ENCODE peak calls at places on chromosomes 4 and X, in five cellular contexts. Y is T-helper 2 cell, X is foreskin keratinocyte, K is ovary, Q is HTR-8/SVneo. G is an unnamed sample.

GRCh38 chrX:71938371-71938770 is 27.7 kb downstream of the NHSL2 start:
- DNase-seq in K (no peak), X (no peak), Q (peak; percentile 62), Y (no peak), G (no peak)

GRCh38 chrX:71106427-71106826 is at the start of gene CXorf65:
- DNase-seq in K (no peak), X (no peak), Y (no peak), Q (no peak), G (peak; percentile 62)

GRCh38 chr4:130416228-130416627 is 1320.3 kb downstream of the C4orf33 start:
- DNase-seq in K (no peak), X (no peak), Q (no peak), Y (no peak), G (no peak)

GRCh38 chr4:41787931-41788330 is 39.4 kb upstream of the PHOX2B start:
- DNase-seq in X (no peak), Q (no peak), K (no peak), Y (no peak), G (no peak)

GRCh38 chr4:99463566-99463965 is 28.4 kb upstream of the ADH7 start:
- DNase-seq in Y (no peak), X (no peak), Q (no peak), K (no peak), G (no peak)

GRCh38 chr4:19026281-19026680 is 1004.7 kb upstream of the LCORL start:
- DNase-seq in K (no peak), X (no peak), Q (no peak), Y (no peak), G (no peak)

GRCh38 chrX:111353810-111354209 is 58.2 kb downstream of the DCX start:
- DNase-seq in K (no peak), Q (no peak), X (no peak), Y (no peak), G (no peak)

GRCh38 chrX:67922950-67923349 is 379.1 kb downstream of the AR start:
- DNase-seq in K (no peak), X (no peak), Q (no peak), Y (no peak), G (no peak)

GRCh38 chrX:43121637-43122036 is 343.7 kb upstream of the PPP1R2C start:
- DNase-seq in Q (no peak), X (no peak), Y (no peak), K (no peak), G (no peak)

GRCh38 chr4:101730291-101731117 is 60.0 kb upstream of the BANK1 start:
- DNase-seq in Y (peak; percentile 15), X (peak; percentile 17), Q (peak; percentile 29), K (peak; percentile 40), G (peak; percentile 40)

GRCh38 chr4:152180369-152180768 is 355.5 kb downstream of the FBXW7 start:
- DNase-seq in X (no peak), Q (no peak), Y (no peak), K (no peak), G (no peak)

GRCh38 chrX:46957299-46957698 is 45.1 kb downstream of the JADE3 start:
- DNase-seq in Q (no peak), K (no peak), Y (no peak), X (no peak), G (no peak)

GRCh38 chr4:20281453-20281852 is 29.7 kb downstream of the SLIT2 start:
- DNase-seq in Q (no peak), Y (no peak), X (no peak), K (no peak), G (no peak)

GRCh38 chr4:150242820-150243458 is 164.7 kb downstream of the DCLK2 start:
- DNase-seq in K (no peak), Y (no peak), X (no peak), Q (peak; percentile 59), G (no peak)

GRCh38 chr4:142236268-142236667 is 599.9 kb downstream of the IL15 start:
- DNase-seq in Q (no peak), X (peak; percentile 74), Y (no peak), K (no peak), G (no peak)

GRCh38 chrX:7570432-7571009 is 272.4 kb upstream of the VCX start:
- DNase-seq in Y (no peak), X (no peak), K (no peak), Q (no peak), G (no peak)

GRCh38 chr4:146522862-146523205 is 1.1 kb upstream of the SLC10A7 start:
- DNase-seq in Q (peak; percentile 21), Y (no peak), K (no peak), X (no peak), G (peak; percentile 38)

GRCh38 chrX:46770817-46771163 is 11.9 kb upstream of the SLC9A7 start:
- DNase-seq in Q (no peak), K (no peak), X (peak; percentile 78), Y (no peak), G (no peak)

GRCh38 chr4:141652161-141652778 is 15.9 kb downstream of the IL15 start:
- DNase-seq in Q (no peak), Y (no peak), X (no peak), K (no peak), G (no peak)

GRCh38 chrX:111914398-111915092 is 38.6 kb downstream of the TRPC5OS start:
- DNase-seq in Y (no peak), X (peak; percentile 0), Q (no peak), K (no peak), G (no peak)

GRCh38 chr4:103802766-103803165 is 83.0 kb upstream of the TACR3 start:
- DNase-seq in Y (no peak), Q (no peak), K (no peak), X (no peak), G (no peak)

GRCh38 chr4:89119836-89120235 is 8.5 kb downstream of the TIGD2 start:
- DNase-seq in Y (no peak), X (no peak), Q (no peak), K (no peak), G (no peak)

GRCh38 chr4:123825596-123826291 is 429.1 kb downstream of the SPRY1 start:
- DNase-seq in Y (no peak), K (no peak), X (no peak), Q (no peak), G (no peak)

GRCh38 chr4:77178560-77178959 is 21.6 kb downstream of the CCNG2 start:
- DNase-seq in Q (no peak), X (no peak), Y (no peak), K (no peak), G (no peak)

GRCh38 chr4:53281438-53281837 is 84.4 kb downstream of the SCFD2 start:
- DNase-seq in Y (no peak), Q (no peak), K (no peak), X (no peak), G (no peak)

GRCh38 chr4:131046821-131047220 is 1950.9 kb downstream of the C4orf33 start:
- DNase-seq in K (no peak), X (no peak), Q (no peak), Y (no peak), G (no peak)

GRCh38 chrX:102599950-102600579 is 750 bp downstream of the ARMCX5 start:
- DNase-seq in X (no peak), Y (no peak), Q (no peak), K (no peak), G (no peak)

GRCh38 chr4:172776203-172776896 is 392.3 kb upstream of the GALNT7 start:
- DNase-seq in X (no peak), Y (no peak), Q (no peak), K (no peak), G (no peak)